ENCODE peak calls at places on chromosomes 2 and 18, in ten cellular contexts. Y, Z, B, H, D, M, C, S, T and I are unnamed samples.

GRCh38 chr2:121189656-121190381 is 95.2 kb downstream of the TFCP2L1 start:
- DNase-seq in Y (no peak), Z (no peak), B (no peak), H (no peak), D (no peak), M (no peak), C (peak), S (no peak), T (no peak), I (no peak)

GRCh38 chr18:46148810-46149209 is 44.6 kb downstream of the HAUS1 start:
- DNase-seq in Y (no peak), Z (peak), B (peak), H (no peak), D (peak), M (peak), C (peak), S (peak), T (peak), I (peak)

GRCh38 chr2:191014653-191015020 is 666 bp upstream of the STAT1 start:
- DNase-seq in Y (no peak), Z (no peak), B (no peak), H (no peak), D (no peak), M (no peak), C (no peak), S (no peak), T (no peak), I (no peak)

GRCh38 chr2:130336877-130337734 is 5.6 kb upstream of the IMP4 start:
- DNase-seq in Y (peak), Z (peak), B (peak), H (no peak), D (peak), M (peak), C (peak), S (peak), T (peak), I (peak)

GRCh38 chr18:50460691-50461090 is 85.8 kb downstream of the SKA1 start:
- DNase-seq in Y (no peak), Z (no peak), B (no peak), H (no peak), D (no peak), M (no peak), C (no peak), S (no peak), T (no peak), I (no peak)

GRCh38 chr18:13464432-13465125 is 246.0 kb downstream of the LDLRAD4 start:
- DNase-seq in Y (no peak), Z (no peak), B (peak), H (peak), D (no peak), M (peak), C (peak), S (no peak), T (no peak), I (no peak)

GRCh38 chr2:7752291-7752690 is 835.1 kb downstream of the RNF144A start:
- DNase-seq in Y (no peak), Z (no peak), B (no peak), H (no peak), D (no peak), M (no peak), C (no peak), S (no peak), T (no peak), I (no peak)

GRCh38 chr2:161979490-161979889 is 94.5 kb downstream of the DPP4 start:
- DNase-seq in Y (no peak), Z (no peak), B (no peak), H (no peak), D (no peak), M (no peak), C (no peak), S (no peak), T (no peak), I (no peak)

GRCh38 chr2:217938038-217938437 is 64.8 kb downstream of the TNS1 start:
- DNase-seq in Y (no peak), Z (no peak), B (no peak), H (peak), D (no peak), M (no peak), C (no peak), S (no peak), T (no peak), I (no peak)

GRCh38 chr2:61420986-61421546 is 49.8 kb downstream of the USP34 start:
- DNase-seq in Y (no peak), Z (no peak), B (no peak), H (no peak), D (no peak), M (no peak), C (no peak), S (no peak), T (no peak), I (no peak)
- TF ChIP-seq CTCF in Y (no peak), Z (no peak), B (no peak), H (no peak), D (no peak), M (no peak), C (no peak), S (no peak), T (no peak), I (no peak)

GRCh38 chr18:22176282-22176621 is 6.9 kb downstream of the GATA6 start:
- DNase-seq in Y (no peak), Z (no peak), B (no peak), H (no peak), D (no peak), M (no peak), C (no peak), S (no peak), T (no peak), I (no peak)

GRCh38 chr18:22173221-22173927 is 4.0 kb downstream of the GATA6 start:
- DNase-seq in Y (no peak), Z (no peak), B (no peak), H (no peak), D (no peak), M (no peak), C (peak), S (no peak), T (no peak), I (no peak)

GRCh38 chr18:22175326-22175725 is 5.9 kb downstream of the GATA6 start:
- DNase-seq in Y (no peak), Z (no peak), B (no peak), H (no peak), D (no peak), M (no peak), C (no peak), S (no peak), T (no peak), I (no peak)

GRCh38 chr18:22173928-22174301 is 4.5 kb downstream of the GATA6 start:
- DNase-seq in Y (no peak), Z (no peak), B (peak), H (no peak), D (no peak), M (no peak), C (peak), S (no peak), T (no peak), I (no peak)

GRCh38 chr18:22174341-22175148 is 5.2 kb downstream of the GATA6 start:
- DNase-seq in Y (no peak), Z (no peak), B (no peak), H (no peak), D (no peak), M (no peak), C (peak), S (no peak), T (no peak), I (no peak)
- TF ChIP-seq CTCF in Y (peak), Z (no peak), B (peak), H (no peak), D (no peak), M (no peak), C (no peak), S (no peak), T (no peak), I (no peak)

DNA sequence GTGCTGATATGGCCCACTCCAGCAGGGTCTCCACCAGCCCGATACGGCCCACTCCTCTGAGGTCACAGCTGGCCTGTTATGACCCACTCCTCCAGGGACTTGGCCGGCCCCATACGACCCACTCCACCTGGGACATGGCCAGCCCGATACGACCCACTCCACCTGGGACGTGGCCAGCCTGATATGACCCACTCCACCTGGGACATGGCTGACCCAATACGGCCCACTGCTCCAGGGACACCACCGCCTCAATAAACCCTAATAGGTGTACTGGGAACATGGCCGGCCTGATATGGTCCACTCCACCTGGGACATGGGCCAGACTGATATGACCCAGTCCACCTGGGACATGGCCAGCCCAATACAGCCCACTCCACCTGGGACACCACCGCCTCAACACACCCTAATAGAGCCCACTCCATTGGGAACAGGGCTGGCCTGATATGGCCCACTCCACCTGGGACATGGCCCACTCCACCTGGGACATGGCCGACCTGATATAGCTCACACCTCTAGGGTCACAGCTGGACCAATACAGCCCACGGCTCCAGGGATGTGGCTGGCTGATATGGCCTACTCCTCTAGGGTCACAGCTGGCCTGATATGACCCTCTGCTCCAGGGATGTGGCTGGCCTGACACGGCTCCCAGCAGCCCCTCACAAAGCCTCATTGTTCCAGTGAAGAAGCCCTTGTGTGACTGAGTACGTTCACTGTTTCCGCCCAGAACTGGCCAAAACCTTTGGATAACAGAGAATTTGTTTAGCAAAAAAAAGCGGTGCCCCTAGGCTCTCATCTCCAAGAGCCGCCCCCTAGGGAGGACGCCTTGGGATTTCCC is 245.6 kb downstream of the HDAC4 start:
- DNase-seq in Y (peak), Z (no peak), B (no peak), H (peak), D (no peak), M (no peak), C (peak), S (no peak), T (no peak), I (no peak)
- TF ChIP-seq CTCF in Y (no peak), Z (no peak), B (no peak), H (no peak), D (no peak), M (no peak), C (no peak), S (no peak), T (no peak), I (no peak)

GRCh38 chr18:22346968-22347611 is 70.6 kb downstream of the CTAGE1 start:
- DNase-seq in Y (no peak), Z (no peak), B (peak), H (peak), D (no peak), M (no peak), C (peak), S (no peak), T (peak), I (peak)

GRCh38 chr18:22349966-22350365 is 67.7 kb downstream of the CTAGE1 start:
- DNase-seq in Y (no peak), Z (peak), B (no peak), H (no peak), D (no peak), M (no peak), C (no peak), S (no peak), T (no peak), I (no peak)

GRCh38 chr18:22349317-22349898 is 68.3 kb downstream of the CTAGE1 start:
- DNase-seq in Y (no peak), Z (no peak), B (peak), H (no peak), D (no peak), M (no peak), C (no peak), S (no peak), T (no peak), I (no peak)

GRCh38 chr18:22347624-22348511 is 69.8 kb downstream of the CTAGE1 start:
- DNase-seq in Y (no peak), Z (no peak), B (peak), H (no peak), D (no peak), M (no peak), C (peak), S (peak), T (peak), I (no peak)

DNA sequence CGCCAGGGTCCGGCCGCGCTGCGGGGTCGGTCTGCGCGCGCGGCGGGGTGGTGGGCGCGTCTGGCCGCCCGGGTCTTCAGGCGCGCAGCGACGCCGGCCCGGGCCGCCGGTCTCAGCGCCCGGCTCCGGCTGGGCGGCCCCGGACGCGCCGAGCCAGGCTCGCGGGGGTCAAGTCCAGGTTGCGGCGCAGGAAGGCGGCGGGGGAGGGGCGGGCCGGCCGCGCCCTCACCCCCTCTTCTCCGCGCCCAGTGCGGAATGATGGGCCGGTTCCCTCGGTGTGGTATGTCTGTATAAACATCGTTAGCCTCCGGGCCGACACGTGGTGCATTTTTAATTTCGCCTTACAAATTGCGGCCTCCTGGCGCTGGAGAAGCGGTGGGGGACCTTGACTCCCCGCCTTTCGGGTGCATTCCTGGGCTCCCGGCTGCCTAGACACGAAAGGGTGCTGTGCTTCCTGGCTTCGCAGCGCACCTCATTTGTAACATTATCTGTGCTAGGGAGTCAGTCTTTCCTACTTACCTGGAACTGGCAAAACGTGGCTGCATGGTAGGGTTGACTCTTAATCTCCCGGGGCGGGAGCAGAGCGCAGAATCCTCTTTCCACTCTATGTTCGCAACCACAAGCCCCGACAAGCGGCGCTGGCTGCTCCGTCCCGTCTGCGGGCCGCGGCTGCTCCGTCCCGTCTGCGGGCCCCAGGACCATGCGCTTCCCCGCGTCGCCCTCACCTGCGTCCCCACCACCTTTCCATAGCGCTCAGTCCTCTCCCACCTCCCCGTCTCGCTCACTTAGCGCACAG is 69.0 kb downstream of the CTAGE1 start:
- DNase-seq in Y (no peak), Z (peak), B (peak), H (peak), D (peak), M (no peak), C (peak), S (peak), T (peak), I (no peak)
- TF ChIP-seq CTCF in Y (no peak), Z (no peak), B (no peak), H (no peak), D (no peak), M (no peak), C (no peak), S (no peak), T (no peak), I (no peak)

GRCh38 chr2:143171817-143172216 is 42.6 kb downstream of the ARHGAP15 start:
- DNase-seq in Y (no peak), Z (peak), B (peak), H (no peak), D (no peak), M (no peak), C (no peak), S (no peak), T (no peak), I (peak)
- TF ChIP-seq CTCF in Y (peak), Z (peak), B (peak), H (no peak), D (peak), M (no peak), C (peak), S (peak), T (peak), I (peak)

DNA sequence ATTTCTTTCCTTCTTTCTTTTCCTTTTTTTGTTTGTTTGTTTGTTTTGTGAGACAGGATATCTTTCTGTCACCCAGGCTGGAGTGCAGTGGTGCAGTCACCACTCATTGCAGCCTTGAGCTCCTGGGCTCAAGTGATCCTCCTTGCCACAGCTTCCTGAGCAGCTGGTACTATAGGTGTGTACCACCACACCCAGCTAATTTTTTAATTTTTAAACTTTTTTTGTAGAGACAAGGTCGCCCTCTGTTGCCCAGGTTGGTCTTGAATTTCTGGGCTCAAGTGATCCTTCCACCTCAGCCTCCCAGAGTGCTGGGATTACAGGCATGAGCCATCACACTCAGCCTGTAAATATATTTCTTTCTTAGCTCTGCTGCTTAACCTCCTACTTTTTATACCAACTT is 83.4 kb upstream of the CYP20A1 start:
- DNase-seq in Y (no peak), Z (peak), B (no peak), H (no peak), D (no peak), M (no peak), C (peak), S (no peak), T (no peak), I (no peak)
- TF ChIP-seq CTCF in Y (peak), Z (peak), B (no peak), H (no peak), D (no peak), M (peak), C (peak), S (no peak), T (peak), I (no peak)